ENCODE peak calls at places on chromosomes 1 and 21, in four cellular contexts. One of them, this sample, is unnamed.

GRCh38 chr1:45864124-45864721 is 60.8 kb downstream of the MAST2 start:
- DNase-seq in adrenal gland: no peak
- DNase-seq in activated CD4-positive, alpha-beta T cell treated with anti-CD3 and anti-CD28 coated beads for 36 hours: no peak
- DNase-seq in CD14-positive monocyte: no peak
- DNase-seq in this sample: no peak

GRCh38 chr1:23216771-23217420 is 406 bp downstream of the HTR1D start:
- DNase-seq in activated CD4-positive, alpha-beta T cell treated with anti-CD3 and anti-CD28 coated beads for 36 hours: peak; percentile 58
- DNase-seq in CD14-positive monocyte: no peak
- DNase-seq in adrenal gland: no peak
- DNase-seq in this sample: peak; percentile 70

GRCh38 chr1:164644774-164645634 is 86.0 kb downstream of the PBX1 start:
- DNase-seq in CD14-positive monocyte: no peak
- DNase-seq in adrenal gland: no peak
- DNase-seq in activated CD4-positive, alpha-beta T cell treated with anti-CD3 and anti-CD28 coated beads for 36 hours: no peak
- DNase-seq in this sample: no peak

GRCh38 chr1:111826278-111826677 is 70.6 kb downstream of the DDX20 start:
- DNase-seq in activated CD4-positive, alpha-beta T cell treated with anti-CD3 and anti-CD28 coated beads for 36 hours: no peak
- DNase-seq in adrenal gland: no peak
- DNase-seq in CD14-positive monocyte: no peak
- DNase-seq in this sample: no peak

GRCh38 chr1:116984406-116985160 is 17.0 kb upstream of the CD101 start:
- DNase-seq in activated CD4-positive, alpha-beta T cell treated with anti-CD3 and anti-CD28 coated beads for 36 hours: no peak
- DNase-seq in adrenal gland: peak; percentile 46
- DNase-seq in CD14-positive monocyte: no peak
- DNase-seq in this sample: no peak

GRCh38 chr1:205379056-205379455 is 22.3 kb upstream of the KLHDC8A start:
- DNase-seq in activated CD4-positive, alpha-beta T cell treated with anti-CD3 and anti-CD28 coated beads for 36 hours: no peak
- DNase-seq in CD14-positive monocyte: no peak
- DNase-seq in adrenal gland: no peak
- DNase-seq in this sample: no peak

GRCh38 chr1:198633675-198634121 is 5.1 kb upstream of the PTPRC start:
- DNase-seq in CD14-positive monocyte: peak; percentile 49
- DNase-seq in adrenal gland: no peak
- DNase-seq in activated CD4-positive, alpha-beta T cell treated with anti-CD3 and anti-CD28 coated beads for 36 hours: no peak
- DNase-seq in this sample: no peak

GRCh38 chr1:25732821-25733220 is 67.2 kb upstream of the SELENON start:
- DNase-seq in CD14-positive monocyte: no peak
- DNase-seq in adrenal gland: no peak
- DNase-seq in activated CD4-positive, alpha-beta T cell treated with anti-CD3 and anti-CD28 coated beads for 36 hours: no peak
- DNase-seq in this sample: peak; percentile 43

GRCh38 chr1:238738942-238739341 is 647.4 kb upstream of the CHRM3 start:
- DNase-seq in CD14-positive monocyte: no peak
- DNase-seq in adrenal gland: no peak
- DNase-seq in activated CD4-positive, alpha-beta T cell treated with anti-CD3 and anti-CD28 coated beads for 36 hours: no peak
- DNase-seq in this sample: no peak

GRCh38 chr21:44013380-44014088 is 1.4 kb downstream of the TRAPPC10 start:
- DNase-seq in adrenal gland: no peak
- DNase-seq in CD14-positive monocyte: no peak
- DNase-seq in activated CD4-positive, alpha-beta T cell treated with anti-CD3 and anti-CD28 coated beads for 36 hours: peak; percentile 69
- DNase-seq in this sample: peak; percentile 82

GRCh38 chr1:88867743-88868521 is 23.4 kb downstream of the GTF2B start:
- DNase-seq in CD14-positive monocyte: no peak
- DNase-seq in adrenal gland: no peak
- DNase-seq in activated CD4-positive, alpha-beta T cell treated with anti-CD3 and anti-CD28 coated beads for 36 hours: no peak
- DNase-seq in this sample: no peak

GRCh38 chr1:55196433-55197035 is 18.6 kb downstream of the USP24 start:
- DNase-seq in adrenal gland: no peak
- DNase-seq in CD14-positive monocyte: no peak
- DNase-seq in activated CD4-positive, alpha-beta T cell treated with anti-CD3 and anti-CD28 coated beads for 36 hours: no peak
- DNase-seq in this sample: no peak

GRCh38 chr1:2968471-2968881 is 52.8 kb upstream of the ACTRT2 start:
- DNase-seq in adrenal gland: no peak
- DNase-seq in activated CD4-positive, alpha-beta T cell treated with anti-CD3 and anti-CD28 coated beads for 36 hours: no peak
- DNase-seq in CD14-positive monocyte: no peak
- DNase-seq in this sample: peak; percentile 46

GRCh38 chr1:1150100-1150499 is 23.6 kb upstream of the TTLL10 start:
- DNase-seq in CD14-positive monocyte: no peak
- DNase-seq in activated CD4-positive, alpha-beta T cell treated with anti-CD3 and anti-CD28 coated beads for 36 hours: no peak
- DNase-seq in adrenal gland: no peak
- DNase-seq in this sample: no peak

GRCh38 chr1:228144213-228145049 is 4.4 kb downstream of the GUK1 start:
- DNase-seq in adrenal gland: no peak
- DNase-seq in activated CD4-positive, alpha-beta T cell treated with anti-CD3 and anti-CD28 coated beads for 36 hours: no peak
- DNase-seq in CD14-positive monocyte: no peak
- DNase-seq in this sample: peak; percentile 61

GRCh38 chr21:15495965-15496364 is 233.8 kb upstream of the USP25 start:
- DNase-seq in adrenal gland: no peak
- DNase-seq in CD14-positive monocyte: no peak
- DNase-seq in activated CD4-positive, alpha-beta T cell treated with anti-CD3 and anti-CD28 coated beads for 36 hours: no peak
- DNase-seq in this sample: no peak

GRCh38 chr1:35777109-35777508 is 7.3 kb upstream of the CLSPN start:
- DNase-seq in CD14-positive monocyte: no peak
- DNase-seq in activated CD4-positive, alpha-beta T cell treated with anti-CD3 and anti-CD28 coated beads for 36 hours: no peak
- DNase-seq in adrenal gland: no peak
- DNase-seq in this sample: no peak

GRCh38 chr1:11749203-11749689 is 12.7 kb upstream of the C1orf167 start:
- DNase-seq in adrenal gland: no peak
- DNase-seq in activated CD4-positive, alpha-beta T cell treated with anti-CD3 and anti-CD28 coated beads for 36 hours: peak; percentile 84
- DNase-seq in CD14-positive monocyte: peak; percentile 79
- DNase-seq in this sample: peak; percentile 79

GRCh38 chr1:24735156-24735618 is 10.1 kb upstream of the CLIC4 start:
- DNase-seq in adrenal gland: no peak
- DNase-seq in CD14-positive monocyte: no peak
- DNase-seq in activated CD4-positive, alpha-beta T cell treated with anti-CD3 and anti-CD28 coated beads for 36 hours: no peak
- DNase-seq in this sample: no peak

GRCh38 chr1:153882296-153882912 is 40.4 kb downstream of the GATAD2B start:
- DNase-seq in activated CD4-positive, alpha-beta T cell treated with anti-CD3 and anti-CD28 coated beads for 36 hours: no peak
- DNase-seq in adrenal gland: no peak
- DNase-seq in CD14-positive monocyte: no peak
- DNase-seq in this sample: no peak

GRCh38 chr1:59204001-59204400 is 92.9 kb upstream of the FGGY start:
- DNase-seq in adrenal gland: peak; percentile 37
- DNase-seq in activated CD4-positive, alpha-beta T cell treated with anti-CD3 and anti-CD28 coated beads for 36 hours: no peak
- DNase-seq in CD14-positive monocyte: no peak
- DNase-seq in this sample: no peak